ENCODE peak calls at places on chromosomes 2 and 18, in eight cellular contexts. O, H, Y, I, U, S, N and R are unnamed samples.

GRCh38 chr2:134183679-134184078 is 70.2 kb upstream of the MGAT5 start:
- DNase-seq in O (no peak), H (no peak), Y (no peak), S (no peak), U (no peak), I (no peak), N (no peak), R (no peak)

GRCh38 chr18:3305933-3306332 is 44.0 kb downstream of the MYL12B start:
- DNase-seq in H (no peak), I (peak), S (no peak), N (no peak), O (no peak), U (no peak), Y (peak), R (no peak)

GRCh38 chr2:195559431-195559914 is 97.6 kb upstream of the SLC39A10 start:
- DNase-seq in Y (no peak), O (no peak), H (no peak), U (no peak), N (peak), S (no peak), I (no peak), R (no peak)

GRCh38 chr2:217977840-217978535 is 24.8 kb downstream of the TNS1 start:
- DNase-seq in S (no peak), Y (no peak), H (no peak), I (no peak), U (no peak), N (no peak), O (no peak), R (no peak)

GRCh38 chr2:154097823-154098398 is 226.2 kb downstream of the GALNT13 start:
- DNase-seq in S (no peak), Y (no peak), U (no peak), H (no peak), O (no peak), I (no peak), N (no peak), R (no peak)

GRCh38 chr2:224009605-224010330 is 29.3 kb downstream of the SERPINE2 start:
- DNase-seq in O (no peak), U (peak), Y (no peak), N (no peak), H (no peak), I (no peak), S (no peak), R (no peak)

GRCh38 chr2:197711576-197711975 is 6.4 kb downstream of the MARS2 start:
- DNase-seq in N (no peak), H (no peak), S (no peak), U (no peak), Y (no peak), I (no peak), O (no peak), R (no peak)

GRCh38 chr2:11103984-11104793 is 51.1 kb upstream of the SLC66A3 start:
- DNase-seq in N (peak), U (no peak), S (no peak), I (peak), H (no peak), O (no peak), Y (no peak), R (peak)

GRCh38 chr18:37282386-37283037 is 283.1 kb downstream of the CELF4 start:
- DNase-seq in U (no peak), N (no peak), S (no peak), O (no peak), Y (no peak), H (peak), I (no peak), R (no peak)

GRCh38 chr2:57373530-57373929 is 673.1 kb upstream of the VRK2 start:
- DNase-seq in N (no peak), H (no peak), U (peak), S (no peak), I (no peak), O (peak), Y (no peak), R (no peak)

GRCh38 chr2:37855283-37856041 is 69.6 kb upstream of the RMDN2 start:
- DNase-seq in O (no peak), I (no peak), H (no peak), Y (no peak), N (no peak), S (peak), U (peak), R (no peak)

GRCh38 chr2:16368328-16368727 is 297.3 kb downstream of the CYRIA start:
- DNase-seq in Y (no peak), I (no peak), U (no peak), H (no peak), O (no peak), S (no peak), N (no peak), R (no peak)

GRCh38 chr2:219570194-219570923 is 980 bp downstream of the OBSL1 start:
- DNase-seq in I (peak), N (peak), O (no peak), S (no peak), H (peak), U (peak), Y (peak), R (no peak)

GRCh38 chr2:188494906-188495305 is 203.2 kb downstream of the GULP1 start:
- DNase-seq in H (no peak), I (no peak), S (no peak), O (peak), Y (no peak), U (no peak), N (no peak), R (no peak)

GRCh38 chr2:40103163-40103562 is 324.1 kb upstream of the THUMPD2 start:
- DNase-seq in I (no peak), N (no peak), U (no peak), H (no peak), Y (no peak), S (no peak), O (no peak), R (no peak)

GRCh38 chr18:75896865-75897264 is 469.4 kb upstream of the SMIM21 start:
- DNase-seq in I (no peak), O (peak), S (no peak), H (peak), N (no peak), U (no peak), Y (no peak), R (no peak)

GRCh38 chr2:232342635-232343565 is 35.7 kb upstream of the ALPP start:
- DNase-seq in I (no peak), S (no peak), O (no peak), H (no peak), U (no peak), N (no peak), Y (no peak), R (no peak)

GRCh38 chr2:50346104-50346503 is 685.8 kb downstream of the NRXN1 start:
- DNase-seq in I (no peak), Y (no peak), S (no peak), O (no peak), N (no peak), U (no peak), H (no peak), R (no peak)

GRCh38 chr18:24726727-24727539 is 266.5 kb downstream of the HRH4 start:
- DNase-seq in S (peak), Y (peak), I (peak), U (peak), O (peak), H (peak), N (peak), R (peak)

DNA sequence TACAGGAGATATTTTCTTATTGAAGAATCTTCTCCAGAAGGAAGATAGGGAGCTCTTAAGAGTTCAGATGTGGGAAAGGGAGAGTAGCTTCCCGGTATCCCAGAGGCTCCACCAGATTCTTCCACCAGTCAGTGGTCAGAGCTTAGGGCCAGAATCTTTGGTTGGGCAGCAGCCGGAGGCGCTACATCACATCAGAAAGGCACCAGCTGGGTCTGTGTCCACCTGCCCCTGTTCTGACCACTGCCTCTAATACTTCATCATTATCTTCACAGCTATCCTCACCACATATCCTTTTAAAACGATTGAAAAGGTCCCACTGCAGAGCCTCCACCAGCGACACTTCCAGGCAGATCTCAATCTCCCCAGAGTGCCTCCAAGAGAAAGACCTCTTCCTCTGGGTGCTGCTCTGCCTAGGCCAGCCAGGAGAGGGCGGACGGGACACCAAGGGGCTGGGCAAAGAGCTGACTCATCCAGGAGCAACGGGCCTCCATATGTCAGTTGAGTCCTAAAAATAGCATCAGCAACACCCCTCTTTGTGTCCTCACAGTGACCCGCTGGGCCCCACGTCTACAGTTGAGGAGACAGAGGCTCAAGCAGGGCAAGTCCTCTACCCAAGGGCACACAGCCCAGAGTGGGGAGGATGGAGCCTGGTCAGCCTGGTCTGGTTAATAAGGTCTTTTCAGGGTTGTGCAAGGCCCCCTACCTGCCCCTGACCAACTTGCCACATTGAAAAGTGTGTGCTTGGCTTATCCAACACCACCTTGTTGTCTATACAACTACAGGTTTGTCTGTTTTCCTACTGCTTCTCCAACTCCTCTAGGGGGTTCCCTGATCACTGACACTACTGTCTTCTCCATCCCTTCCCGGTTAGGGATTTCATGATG is 81.2 kb downstream of the ADD2 start:
- DNase-seq in I (no peak), N (no peak), S (no peak), U (no peak), H (peak), O (peak), Y (no peak), R (no peak)
- TF ChIP-seq POLR2A in I (no peak), N (no peak), S (no peak), U (no peak), H (no peak), O (no peak), Y (no peak), R (no peak)

GRCh38 chr18:46071894-46072867 is at the start of gene PSTPIP2:
- DNase-seq in O (peak), U (peak), S (peak), I (peak), H (no peak), Y (peak), N (peak), R (no peak)
- TF ChIP-seq CTCF in O (no peak), U (no peak), S (no peak), I (no peak), H (no peak), Y (no peak), N (no peak), R (no peak)

GRCh38 chr2:163259489-163259888 is 420.9 kb upstream of the KCNH7 start:
- DNase-seq in Y (no peak), U (no peak), S (no peak), H (no peak), O (no peak), I (no peak), N (no peak), R (no peak)
- TF ChIP-seq POLR2A in Y (no peak), U (no peak), S (no peak), H (no peak), O (no peak), I (no peak), N (no peak), R (no peak)

GRCh38 chr18:13003466-13003896 is 12.3 kb downstream of the CEP192 start:
- DNase-seq in S (no peak), I (peak), N (no peak), Y (no peak), U (peak), H (peak), O (peak), R (no peak)
- TF ChIP-seq CTCF in S (no peak), I (peak), N (peak), Y (no peak), U (peak), H (peak), O (peak), R (no peak)

DNA sequence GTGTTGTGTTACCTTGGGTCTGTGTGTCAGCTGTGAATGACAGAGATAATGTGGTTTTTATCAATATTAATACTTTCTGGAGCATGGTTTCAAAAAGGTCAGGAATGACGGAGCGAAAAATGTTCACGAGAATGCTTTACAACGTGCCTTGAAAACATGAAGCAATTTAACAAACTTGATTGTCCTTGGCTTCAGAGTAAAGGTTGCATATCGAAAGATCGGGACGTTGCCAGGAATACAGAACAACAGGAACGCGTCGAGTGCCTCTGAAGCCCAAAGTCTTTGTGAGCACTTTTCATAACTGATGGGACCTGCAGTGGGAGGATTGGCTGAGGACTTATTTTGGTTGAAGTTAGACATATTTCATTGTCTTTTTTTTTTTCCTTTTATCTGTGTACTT is 206.1 kb downstream of the ZNF407 start:
- DNase-seq in U (no peak), N (no peak), S (no peak), H (no peak), I (peak), Y (no peak), O (no peak), R (no peak)
- TF ChIP-seq POLR2A in U (no peak), N (no peak), S (no peak), H (no peak), I (no peak), Y (no peak), O (no peak), R (no peak)

DNA sequence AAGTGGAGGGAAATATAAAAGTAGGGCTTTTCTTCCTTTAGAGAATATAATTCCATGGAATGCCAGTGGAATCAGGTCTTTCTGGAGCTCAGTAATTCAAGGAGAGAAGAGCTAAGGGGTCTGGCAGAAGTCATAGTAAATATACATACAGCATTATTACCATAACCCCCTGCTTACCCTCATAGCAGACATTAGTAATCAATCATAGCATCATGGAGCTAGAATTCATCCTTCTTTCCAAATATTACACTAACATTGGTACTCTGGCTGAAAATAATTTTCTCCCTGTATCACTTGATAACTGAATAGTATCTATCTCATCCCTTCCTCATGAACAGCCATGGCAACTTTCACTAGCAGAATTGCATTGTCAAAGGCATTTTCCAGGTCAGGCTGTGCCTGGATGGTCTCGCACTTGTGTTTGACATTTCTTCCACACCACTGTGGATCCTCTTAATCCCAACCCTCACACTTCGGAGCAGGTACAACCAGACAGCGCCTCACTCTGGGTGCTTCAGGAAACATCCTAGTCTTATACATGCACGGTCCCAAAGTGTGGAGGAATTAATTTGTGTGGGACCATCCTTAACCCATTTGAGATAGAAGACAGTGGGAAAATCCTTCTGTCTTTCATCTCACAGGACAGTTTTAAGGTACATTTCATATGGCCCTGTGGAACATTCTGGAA is 84.2 kb upstream of the SEC11C start:
- DNase-seq in Y (no peak), O (no peak), I (peak), S (no peak), N (no peak), U (no peak), H (no peak), R (no peak)
- TF ChIP-seq CTCF in Y (no peak), O (peak), I (peak), S (no peak), N (no peak), U (no peak), H (no peak), R (no peak)

DNA sequence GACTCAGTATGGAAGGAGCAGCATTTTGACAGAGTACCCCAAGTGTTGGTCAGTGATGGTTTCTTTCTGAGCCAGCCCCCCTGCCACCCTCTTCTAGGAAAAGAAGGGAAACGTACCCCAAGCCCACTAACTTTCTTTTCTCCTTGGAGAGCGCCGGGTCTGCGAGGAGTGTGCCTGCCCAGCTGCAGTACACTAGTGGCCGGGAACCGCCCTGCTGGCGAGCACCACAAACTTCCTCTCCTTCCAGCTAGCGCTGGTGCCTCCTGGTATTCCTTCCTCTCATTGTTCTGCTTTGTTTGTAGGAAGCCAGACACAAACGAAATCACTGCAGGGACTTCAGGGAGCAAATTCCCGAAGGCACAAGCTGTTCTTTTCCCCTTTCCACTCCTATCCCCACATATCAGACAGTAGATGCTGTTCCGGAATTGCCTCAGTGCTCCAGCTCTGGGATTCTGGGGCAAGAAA is 1.8 kb downstream of the CCDC85A start:
- DNase-seq in U (peak), H (peak), Y (no peak), S (peak), I (peak), O (no peak), N (no peak), R (peak)
- TF ChIP-seq POLR2A in U (peak), H (no peak), Y (no peak), S (no peak), I (no peak), O (no peak), N (no peak), R (no peak)

GRCh38 chr2:68357608-68358337 is 7.3 kb upstream of the PLEK start:
- DNase-seq in O (peak), S (no peak), Y (no peak), I (peak), H (peak), U (peak), N (peak), R (no peak)
- TF ChIP-seq CTCF in O (peak), S (no peak), Y (no peak), I (no peak), H (peak), U (peak), N (no peak), R (peak)

GRCh38 chr2:33477473-33478468 is 1.3 kb downstream of the RASGRP3 start:
- DNase-seq in H (no peak), I (peak), U (peak), S (no peak), Y (no peak), O (no peak), N (peak), R (no peak)
- TF ChIP-seq POLR2A in H (no peak), I (no peak), U (no peak), S (no peak), Y (no peak), O (no peak), N (peak), R (no peak)

GRCh38 chr2:160275646-160276045 is 75.6 kb upstream of the ITGB6 start:
- DNase-seq in I (no peak), H (no peak), O (no peak), S (no peak), Y (no peak), N (no peak), U (no peak), R (no peak)
- TF ChIP-seq CTCF in I (no peak), H (no peak), O (no peak), S (no peak), Y (no peak), N (no peak), U (no peak), R (no peak)